ENCODE peak calls at places on chromosomes 5 and 9, in eight cellular contexts. One of them, this sample, is unnamed.

GRCh38 chr9:129936222-129936621 is 101.0 kb downstream of the USP20 start:
- DNase-seq in endodermal cell: no peak
- DNase-seq in A549: no peak
- DNase-seq in T-helper 22 cell: no peak
- DNase-seq in esophagus squamous epithelium: no peak
- DNase-seq in activated naive CD4-positive, alpha-beta T cell treated with Interleukin-2 at 50 U/mL for 16 hours: no peak
- DNase-seq in HFFc6: no peak
- DNase-seq in left ventricle myocardium inferior: no peak
- DNase-seq in this sample: no peak

GRCh38 chr5:112742424-112742823 is 4.7 kb downstream of the APC start:
- DNase-seq in endodermal cell: no peak
- DNase-seq in A549: no peak
- DNase-seq in T-helper 22 cell: no peak
- DNase-seq in esophagus squamous epithelium: no peak
- DNase-seq in activated naive CD4-positive, alpha-beta T cell treated with Interleukin-2 at 50 U/mL for 16 hours: no peak
- DNase-seq in HFFc6: no peak
- DNase-seq in left ventricle myocardium inferior: no peak
- DNase-seq in this sample: no peak

GRCh38 chr5:176677209-176677931 is 30.1 kb downstream of the TSPAN17 start:
- DNase-seq in endodermal cell: no peak
- DNase-seq in A549: no peak
- DNase-seq in T-helper 22 cell: no peak
- DNase-seq in esophagus squamous epithelium: no peak
- DNase-seq in activated naive CD4-positive, alpha-beta T cell treated with Interleukin-2 at 50 U/mL for 16 hours: no peak
- DNase-seq in HFFc6: no peak
- DNase-seq in left ventricle myocardium inferior: peak
- DNase-seq in this sample: no peak

GRCh38 chr9:97848582-97849237 is 4.3 kb upstream of the FOXE1 start:
- DNase-seq in endodermal cell: peak
- DNase-seq in A549: no peak
- DNase-seq in T-helper 22 cell: no peak
- DNase-seq in esophagus squamous epithelium: no peak
- DNase-seq in activated naive CD4-positive, alpha-beta T cell treated with Interleukin-2 at 50 U/mL for 16 hours: peak
- DNase-seq in HFFc6: no peak
- DNase-seq in left ventricle myocardium inferior: no peak
- DNase-seq in this sample: no peak

GRCh38 chr5:172403191-172403794 is 51.0 kb downstream of the SH3PXD2B start:
- DNase-seq in endodermal cell: no peak
- DNase-seq in A549: no peak
- DNase-seq in T-helper 22 cell: no peak
- DNase-seq in esophagus squamous epithelium: no peak
- DNase-seq in activated naive CD4-positive, alpha-beta T cell treated with Interleukin-2 at 50 U/mL for 16 hours: no peak
- DNase-seq in HFFc6: no peak
- DNase-seq in left ventricle myocardium inferior: peak
- DNase-seq in this sample: no peak

GRCh38 chr5:178361657-178362445 is 129.2 kb upstream of the PHYKPL start:
- DNase-seq in endodermal cell: no peak
- DNase-seq in A549: no peak
- DNase-seq in T-helper 22 cell: no peak
- DNase-seq in esophagus squamous epithelium: no peak
- DNase-seq in activated naive CD4-positive, alpha-beta T cell treated with Interleukin-2 at 50 U/mL for 16 hours: no peak
- DNase-seq in HFFc6: no peak
- DNase-seq in left ventricle myocardium inferior: no peak
- DNase-seq in this sample: no peak

GRCh38 chr5:96537386-96537785 is 104.3 kb upstream of the PCSK1 start:
- DNase-seq in endodermal cell: no peak
- DNase-seq in A549: peak
- DNase-seq in T-helper 22 cell: peak
- DNase-seq in esophagus squamous epithelium: no peak
- DNase-seq in activated naive CD4-positive, alpha-beta T cell treated with Interleukin-2 at 50 U/mL for 16 hours: no peak
- DNase-seq in HFFc6: peak
- DNase-seq in left ventricle myocardium inferior: no peak
- DNase-seq in this sample: no peak

GRCh38 chr5:167577616-167578015 is 713.8 kb upstream of the WWC1 start:
- DNase-seq in endodermal cell: no peak
- DNase-seq in A549: no peak
- DNase-seq in T-helper 22 cell: no peak
- DNase-seq in esophagus squamous epithelium: no peak
- DNase-seq in activated naive CD4-positive, alpha-beta T cell treated with Interleukin-2 at 50 U/mL for 16 hours: no peak
- DNase-seq in HFFc6: no peak
- DNase-seq in left ventricle myocardium inferior: no peak
- DNase-seq in this sample: no peak

GRCh38 chr9:136690104-136690840 is 3.0 kb upstream of the AGPAT2 start:
- DNase-seq in endodermal cell: no peak
- DNase-seq in A549: no peak
- DNase-seq in T-helper 22 cell: no peak
- DNase-seq in esophagus squamous epithelium: no peak
- DNase-seq in activated naive CD4-positive, alpha-beta T cell treated with Interleukin-2 at 50 U/mL for 16 hours: no peak
- DNase-seq in HFFc6: no peak
- DNase-seq in left ventricle myocardium inferior: peak
- DNase-seq in this sample: no peak

This sample was measured in GF-D8.